ENCODE peak calls at places on chromosomes 7 and 10, in eight cellular contexts. One of them, this sample, is unnamed.

GRCh38 chr10:60977161-60978128 is 33.5 kb upstream of the RHOBTB1 start:
- DNase-seq in stomach: no peak
- DNase-seq in Panc1: no peak
- DNase-seq in prostate gland: no peak
- DNase-seq in HCT116: no peak
- DNase-seq in GM23338: no peak
- DNase-seq in transverse colon: no peak
- DNase-seq in H1: no peak
- DNase-seq in this sample: no peak

GRCh38 chr10:45000138-45000763 is 472 bp upstream of the ZNF22 start:
- DNase-seq in stomach: no peak
- DNase-seq in Panc1: no peak
- DNase-seq in prostate gland: no peak
- DNase-seq in HCT116: no peak
- DNase-seq in GM23338: peak; percentile 21
- DNase-seq in transverse colon: peak; percentile 52
- DNase-seq in H1: no peak
- DNase-seq in this sample: peak; percentile 95

GRCh38 chr10:131043039-131043691 is 268.4 kb downstream of the TCERG1L start:
- DNase-seq in stomach: no peak
- DNase-seq in Panc1: no peak
- DNase-seq in prostate gland: no peak
- DNase-seq in HCT116: no peak
- DNase-seq in GM23338: no peak
- DNase-seq in transverse colon: no peak
- DNase-seq in H1: no peak
- DNase-seq in this sample: no peak

GRCh38 chr10:96044686-96045085 is 1.3 kb downstream of the CCNJ start:
- DNase-seq in stomach: no peak
- DNase-seq in Panc1: no peak
- DNase-seq in prostate gland: no peak
- DNase-seq in HCT116: no peak
- DNase-seq in GM23338: peak; percentile 35
- DNase-seq in transverse colon: no peak
- DNase-seq in H1: no peak
- DNase-seq in this sample: no peak

GRCh38 chr7:122858310-122858709 is 27.9 kb downstream of the CADPS2 start:
- DNase-seq in stomach: no peak
- DNase-seq in Panc1: no peak
- DNase-seq in prostate gland: no peak
- DNase-seq in HCT116: no peak
- DNase-seq in GM23338: no peak
- DNase-seq in transverse colon: no peak
- DNase-seq in H1: no peak
- DNase-seq in this sample: no peak

GRCh38 chr10:31808258-31809218 is 120.1 kb downstream of the ARHGAP12 start:
- DNase-seq in stomach: no peak
- DNase-seq in Panc1: peak; percentile 25
- DNase-seq in prostate gland: no peak
- DNase-seq in HCT116: peak; percentile 6
- DNase-seq in GM23338: peak; percentile 47
- DNase-seq in transverse colon: peak; percentile 11
- DNase-seq in H1: no peak
- DNase-seq in this sample: peak; percentile 72

GRCh38 chr7:22732556-22733126 is 5.6 kb downstream of the IL6 start:
- DNase-seq in stomach: no peak
- DNase-seq in Panc1: no peak
- DNase-seq in prostate gland: no peak
- DNase-seq in HCT116: peak; percentile 21
- DNase-seq in GM23338: peak; percentile 34
- DNase-seq in transverse colon: no peak
- DNase-seq in H1: no peak
- DNase-seq in this sample: no peak

GRCh38 chr10:4661572-4662255 is 164.3 kb upstream of the AKR1E2 start:
- DNase-seq in stomach: peak; percentile 31
- DNase-seq in Panc1: no peak
- DNase-seq in prostate gland: peak; percentile 65
- DNase-seq in HCT116: no peak
- DNase-seq in GM23338: no peak
- DNase-seq in transverse colon: peak; percentile 29
- DNase-seq in H1: no peak
- DNase-seq in this sample: peak; percentile 84

GRCh38 chr7:19404912-19405329 is 259.7 kb upstream of the FERD3L start:
- DNase-seq in stomach: no peak
- DNase-seq in Panc1: peak; percentile 96
- DNase-seq in prostate gland: no peak
- DNase-seq in HCT116: peak; percentile 57
- DNase-seq in GM23338: peak; percentile 51
- DNase-seq in transverse colon: no peak
- DNase-seq in H1: peak; percentile 17
- DNase-seq in this sample: no peak

GRCh38 chr7:5143935-5144903 is 45.8 kb upstream of the WIPI2 start:
- DNase-seq in stomach: peak; percentile 26
- DNase-seq in Panc1: no peak
- DNase-seq in prostate gland: no peak
- DNase-seq in HCT116: no peak
- DNase-seq in GM23338: peak; percentile 41
- DNase-seq in transverse colon: peak; percentile 23
- DNase-seq in H1: no peak
- DNase-seq in this sample: no peak

GRCh38 chr7:5143106-5143505 is 46.9 kb upstream of the WIPI2 start:
- DNase-seq in stomach: no peak
- DNase-seq in Panc1: no peak
- DNase-seq in prostate gland: no peak
- DNase-seq in HCT116: no peak
- DNase-seq in GM23338: no peak
- DNase-seq in transverse colon: no peak
- DNase-seq in H1: no peak
- DNase-seq in this sample: no peak

DNA sequence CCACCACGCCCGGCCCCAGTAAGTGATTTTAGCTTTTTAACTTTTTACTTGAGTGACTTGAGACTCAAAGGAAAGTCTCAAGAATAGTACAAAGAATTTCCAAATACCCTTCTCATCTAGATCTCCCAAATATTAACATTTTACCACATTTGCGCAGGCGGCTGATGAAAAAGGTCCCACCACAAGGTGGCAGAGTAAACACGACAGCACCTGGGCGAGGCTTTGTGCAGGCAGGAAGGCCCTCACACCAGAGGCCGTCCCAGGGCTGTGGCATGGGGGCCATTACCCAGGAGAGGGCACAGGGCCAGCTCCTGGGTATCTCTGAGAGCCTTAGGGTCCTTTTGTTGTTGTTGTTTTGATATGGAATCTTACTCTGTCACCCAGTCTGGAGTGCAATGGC is 50.0 kb upstream of the WIPI2 start:
- DNase-seq in stomach: peak; percentile 42
- DNase-seq in Panc1: no peak
- DNase-seq in prostate gland: no peak
- DNase-seq in HCT116: peak; percentile 39
- DNase-seq in GM23338: peak; percentile 73
- DNase-seq in transverse colon: peak; percentile 33
- DNase-seq in H1: no peak
- DNase-seq in this sample: no peak
- TF ChIP-seq CTCF in stomach: peak; percentile 34
- TF ChIP-seq CTCF in Panc1: no peak
- TF ChIP-seq CTCF in prostate gland: no peak
- TF ChIP-seq CTCF in HCT116: peak; percentile 73
- TF ChIP-seq CTCF in GM23338: peak; percentile 70
- TF ChIP-seq CTCF in transverse colon: peak; percentile 20
- TF ChIP-seq CTCF in H1: peak; percentile 67
- TF ChIP-seq CTCF in this sample: no peak

GRCh38 chr7:118076564-118076963 is 107.4 kb upstream of the LSM8 start:
- DNase-seq in stomach: no peak
- DNase-seq in Panc1: no peak
- DNase-seq in prostate gland: no peak
- DNase-seq in HCT116: no peak
- DNase-seq in GM23338: no peak
- DNase-seq in transverse colon: no peak
- DNase-seq in H1: no peak
- DNase-seq in this sample: no peak
- TF ChIP-seq POLR2AphosphoS5 in stomach: no peak
- TF ChIP-seq POLR2AphosphoS5 in Panc1: no peak
- TF ChIP-seq POLR2AphosphoS5 in prostate gland: no peak
- TF ChIP-seq POLR2AphosphoS5 in HCT116: no peak
- TF ChIP-seq POLR2AphosphoS5 in GM23338: no peak
- TF ChIP-seq POLR2AphosphoS5 in transverse colon: no peak
- TF ChIP-seq POLR2AphosphoS5 in H1: no peak
- TF ChIP-seq POLR2AphosphoS5 in this sample: no peak

GRCh38 chr10:26440091-26440445 is 1.9 kb downstream of the APBB1IP start:
- DNase-seq in stomach: no peak
- DNase-seq in Panc1: no peak
- DNase-seq in prostate gland: no peak
- DNase-seq in HCT116: no peak
- DNase-seq in GM23338: no peak
- DNase-seq in transverse colon: no peak
- DNase-seq in H1: no peak
- DNase-seq in this sample: no peak

GRCh38 chr10:26437637-26438461 is at the start of gene APBB1IP:
- DNase-seq in stomach: peak; percentile 65
- DNase-seq in Panc1: no peak
- DNase-seq in prostate gland: no peak
- DNase-seq in HCT116: no peak
- DNase-seq in GM23338: peak; percentile 71
- DNase-seq in transverse colon: peak; percentile 72
- DNase-seq in H1: no peak
- DNase-seq in this sample: peak; percentile 88

GRCh38 chr10:26436848-26437247 is 1.3 kb upstream of the APBB1IP start:
- DNase-seq in stomach: no peak
- DNase-seq in Panc1: no peak
- DNase-seq in prostate gland: no peak
- DNase-seq in HCT116: no peak
- DNase-seq in GM23338: peak; percentile 1
- DNase-seq in transverse colon: no peak
- DNase-seq in H1: no peak
- DNase-seq in this sample: no peak

GRCh38 chr10:26439436-26440090 is 1.4 kb downstream of the APBB1IP start:
- DNase-seq in stomach: no peak
- DNase-seq in Panc1: no peak
- DNase-seq in prostate gland: no peak
- DNase-seq in HCT116: no peak
- DNase-seq in GM23338: no peak
- DNase-seq in transverse colon: no peak
- DNase-seq in H1: no peak
- DNase-seq in this sample: no peak

DNA sequence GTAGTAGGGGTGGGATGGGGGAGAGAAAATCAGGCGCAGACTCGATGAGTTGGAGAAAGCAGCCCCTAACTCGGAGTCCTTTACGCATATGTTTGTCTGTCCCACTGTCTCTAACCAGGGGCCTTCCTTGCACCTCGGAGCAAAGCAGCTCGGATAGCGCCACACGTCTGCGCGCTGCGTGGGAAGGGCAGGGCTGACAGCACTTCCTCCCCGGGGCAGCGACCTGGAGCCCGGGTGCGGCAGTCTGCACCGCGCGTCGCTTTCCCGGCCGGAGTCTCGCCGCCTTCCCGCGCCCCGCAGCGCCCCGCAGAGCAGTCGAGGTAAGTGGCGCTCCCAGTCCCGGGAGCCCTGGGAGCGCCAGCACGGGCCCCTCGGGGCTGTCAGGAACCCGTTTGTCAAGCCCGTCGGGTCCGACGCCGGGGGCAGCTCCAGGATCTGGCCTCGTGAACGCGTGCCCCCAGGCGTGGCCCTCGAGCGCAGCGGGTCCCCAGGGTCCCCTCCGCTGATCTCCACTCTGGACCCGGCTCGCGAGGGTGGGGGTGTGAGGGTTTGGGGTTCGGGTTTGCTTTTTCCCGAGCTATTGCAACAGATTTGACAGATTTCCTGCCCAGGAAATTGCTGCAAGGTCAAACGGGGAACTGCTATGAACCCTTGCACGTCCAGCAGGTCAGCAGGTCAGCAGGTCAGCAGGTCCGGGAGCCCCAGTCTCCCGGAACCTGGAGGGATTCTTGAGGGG is 561 bp downstream of the APBB1IP start:
- DNase-seq in stomach: no peak
- DNase-seq in Panc1: no peak
- DNase-seq in prostate gland: no peak
- DNase-seq in HCT116: no peak
- DNase-seq in GM23338: peak; percentile 61
- DNase-seq in transverse colon: peak; percentile 31
- DNase-seq in H1: no peak
- DNase-seq in this sample: peak; percentile 63
- H3K4me3 ChIP-seq in stomach: peak overlapping the region; percentile 50
- H3K4me3 ChIP-seq in Panc1: no peak overlapping the region
- H3K4me3 ChIP-seq in prostate gland: no peak overlapping the region
- H3K4me3 ChIP-seq in HCT116: no peak overlapping the region
- H3K4me3 ChIP-seq in GM23338: peak overlapping the region; percentile 63
- H3K4me3 ChIP-seq in transverse colon: peak overlapping the region; percentile 64
- H3K4me3 ChIP-seq in H1: peak overlapping the region; percentile 56
- H3K4me3 ChIP-seq in this sample: no peak overlapping the region

DNA sequence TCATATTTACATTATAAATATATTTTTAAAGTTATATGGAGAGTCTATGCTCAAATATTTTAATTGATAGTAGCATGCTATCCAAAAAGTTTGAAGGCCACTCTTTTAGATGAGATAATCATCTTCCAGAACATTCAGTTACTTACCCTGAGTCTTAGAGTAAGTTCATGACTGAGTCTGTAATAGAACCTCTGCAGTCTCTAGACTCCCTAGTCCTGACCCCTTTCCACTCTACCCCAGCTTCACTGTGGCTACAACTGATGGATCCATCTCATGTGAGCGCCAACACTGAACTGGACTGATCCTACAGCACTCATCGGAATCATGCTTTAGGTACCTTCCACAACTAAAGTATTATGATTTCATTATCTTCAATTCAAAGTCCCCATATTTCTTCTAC is 10.1 kb downstream of the HACD1 start:
- DNase-seq in stomach: no peak
- DNase-seq in Panc1: no peak
- DNase-seq in prostate gland: no peak
- DNase-seq in HCT116: no peak
- DNase-seq in GM23338: no peak
- DNase-seq in transverse colon: no peak
- DNase-seq in H1: no peak
- DNase-seq in this sample: no peak
- TF ChIP-seq CTCF in stomach: no peak
- TF ChIP-seq CTCF in Panc1: no peak
- TF ChIP-seq CTCF in prostate gland: no peak
- TF ChIP-seq CTCF in HCT116: no peak
- TF ChIP-seq CTCF in GM23338: no peak
- TF ChIP-seq CTCF in transverse colon: no peak
- TF ChIP-seq CTCF in H1: no peak
- TF ChIP-seq CTCF in this sample: no peak

This sample was measured in sigmoid colon.